ENCODE peak calls at places on chromosomes 11 and 22, in seven cellular contexts. One of them, this sample, is unnamed.

GRCh38 chr11:72924568-72925190 is 110.5 kb downstream of the ATG16L2 start:
- DNase-seq in ecto neural progenitor cell: no peak
- DNase-seq in nucleus accumbens: no peak
- DNase-seq in activated CD8-positive, alpha-beta memory T cell treated with anti-CD3 and anti-CD28 coated beads, Interleukin-2, amount 50 U/mL, for 48 hours: no peak
- DNase-seq in activated CD4-positive, alpha-beta memory T cell treated with anti-CD3 and anti-CD28 coated beads for 36 hours: no peak
- DNase-seq in AG08395: peak
- DNase-seq in T-helper 22 cell: no peak
- DNase-seq in this sample: no peak

GRCh38 chr22:45709004-45709739 is 37.5 kb downstream of the ATXN10 start:
- DNase-seq in activated CD4-positive, alpha-beta memory T cell treated with anti-CD3 and anti-CD28 coated beads for 36 hours: peak
- DNase-seq in T-helper 22 cell: no peak
- DNase-seq in activated CD8-positive, alpha-beta memory T cell treated with anti-CD3 and anti-CD28 coated beads, Interleukin-2, amount 50 U/mL, for 48 hours: no peak
- DNase-seq in AG08395: peak
- DNase-seq in nucleus accumbens: no peak
- DNase-seq in ecto neural progenitor cell: no peak
- DNase-seq in this sample: no peak

GRCh38 chr11:5910521-5910920 is 17.5 kb downstream of the OR52E5 start:
- DNase-seq in ecto neural progenitor cell: no peak
- DNase-seq in T-helper 22 cell: no peak
- DNase-seq in nucleus accumbens: no peak
- DNase-seq in activated CD4-positive, alpha-beta memory T cell treated with anti-CD3 and anti-CD28 coated beads for 36 hours: no peak
- DNase-seq in AG08395: no peak
- DNase-seq in activated CD8-positive, alpha-beta memory T cell treated with anti-CD3 and anti-CD28 coated beads, Interleukin-2, amount 50 U/mL, for 48 hours: no peak
- DNase-seq in this sample: no peak

GRCh38 chr11:116527180-116527991 is 245.4 kb downstream of the BUD13 start:
- DNase-seq in activated CD4-positive, alpha-beta memory T cell treated with anti-CD3 and anti-CD28 coated beads for 36 hours: no peak
- DNase-seq in ecto neural progenitor cell: no peak
- DNase-seq in AG08395: no peak
- DNase-seq in activated CD8-positive, alpha-beta memory T cell treated with anti-CD3 and anti-CD28 coated beads, Interleukin-2, amount 50 U/mL, for 48 hours: peak
- DNase-seq in T-helper 22 cell: no peak
- DNase-seq in nucleus accumbens: no peak
- DNase-seq in this sample: no peak

GRCh38 chr11:59208956-59209355 is 3.8 kb downstream of the MPEG1 start:
- DNase-seq in activated CD8-positive, alpha-beta memory T cell treated with anti-CD3 and anti-CD28 coated beads, Interleukin-2, amount 50 U/mL, for 48 hours: no peak
- DNase-seq in T-helper 22 cell: no peak
- DNase-seq in activated CD4-positive, alpha-beta memory T cell treated with anti-CD3 and anti-CD28 coated beads for 36 hours: peak
- DNase-seq in ecto neural progenitor cell: no peak
- DNase-seq in nucleus accumbens: no peak
- DNase-seq in AG08395: no peak
- DNase-seq in this sample: no peak

GRCh38 chr11:1034456-1035295 is 1.8 kb downstream of the MUC6 start:
- DNase-seq in AG08395: no peak
- DNase-seq in nucleus accumbens: no peak
- DNase-seq in activated CD8-positive, alpha-beta memory T cell treated with anti-CD3 and anti-CD28 coated beads, Interleukin-2, amount 50 U/mL, for 48 hours: no peak
- DNase-seq in T-helper 22 cell: no peak
- DNase-seq in ecto neural progenitor cell: no peak
- DNase-seq in activated CD4-positive, alpha-beta memory T cell treated with anti-CD3 and anti-CD28 coated beads for 36 hours: no peak
- DNase-seq in this sample: no peak

GRCh38 chr11:64571410-64572091 is 19.5 kb upstream of the SLC22A12 start:
- DNase-seq in AG08395: peak
- DNase-seq in nucleus accumbens: peak
- DNase-seq in activated CD8-positive, alpha-beta memory T cell treated with anti-CD3 and anti-CD28 coated beads, Interleukin-2, amount 50 U/mL, for 48 hours: no peak
- DNase-seq in ecto neural progenitor cell: no peak
- DNase-seq in T-helper 22 cell: no peak
- DNase-seq in activated CD4-positive, alpha-beta memory T cell treated with anti-CD3 and anti-CD28 coated beads for 36 hours: no peak
- DNase-seq in this sample: no peak

GRCh38 chr11:62689421-62690183 is at the start of gene LRRN4CL:
- DNase-seq in ecto neural progenitor cell: no peak
- DNase-seq in nucleus accumbens: peak
- DNase-seq in T-helper 22 cell: no peak
- DNase-seq in activated CD8-positive, alpha-beta memory T cell treated with anti-CD3 and anti-CD28 coated beads, Interleukin-2, amount 50 U/mL, for 48 hours: no peak
- DNase-seq in AG08395: peak
- DNase-seq in activated CD4-positive, alpha-beta memory T cell treated with anti-CD3 and anti-CD28 coated beads for 36 hours: no peak
- DNase-seq in this sample: peak

GRCh38 chr11:126328444-126328843 is 24.6 kb downstream of the DCPS start:
- DNase-seq in AG08395: no peak
- DNase-seq in nucleus accumbens: no peak
- DNase-seq in T-helper 22 cell: no peak
- DNase-seq in activated CD8-positive, alpha-beta memory T cell treated with anti-CD3 and anti-CD28 coated beads, Interleukin-2, amount 50 U/mL, for 48 hours: no peak
- DNase-seq in ecto neural progenitor cell: no peak
- DNase-seq in activated CD4-positive, alpha-beta memory T cell treated with anti-CD3 and anti-CD28 coated beads for 36 hours: no peak
- DNase-seq in this sample: no peak

GRCh38 chr11:128813729-128814128 is 53.4 kb downstream of the KCNJ1 start:
- DNase-seq in T-helper 22 cell: no peak
- DNase-seq in nucleus accumbens: no peak
- DNase-seq in activated CD8-positive, alpha-beta memory T cell treated with anti-CD3 and anti-CD28 coated beads, Interleukin-2, amount 50 U/mL, for 48 hours: no peak
- DNase-seq in activated CD4-positive, alpha-beta memory T cell treated with anti-CD3 and anti-CD28 coated beads for 36 hours: no peak
- DNase-seq in AG08395: no peak
- DNase-seq in ecto neural progenitor cell: no peak
- DNase-seq in this sample: no peak

GRCh38 chr11:28559497-28559896 is 451.3 kb downstream of the METTL15 start:
- DNase-seq in T-helper 22 cell: no peak
- DNase-seq in AG08395: no peak
- DNase-seq in activated CD8-positive, alpha-beta memory T cell treated with anti-CD3 and anti-CD28 coated beads, Interleukin-2, amount 50 U/mL, for 48 hours: no peak
- DNase-seq in ecto neural progenitor cell: no peak
- DNase-seq in activated CD4-positive, alpha-beta memory T cell treated with anti-CD3 and anti-CD28 coated beads for 36 hours: no peak
- DNase-seq in nucleus accumbens: no peak
- DNase-seq in this sample: no peak

GRCh38 chr11:102168483-102168882 is 58.2 kb downstream of the YAP1 start:
- DNase-seq in T-helper 22 cell: no peak
- DNase-seq in AG08395: no peak
- DNase-seq in activated CD8-positive, alpha-beta memory T cell treated with anti-CD3 and anti-CD28 coated beads, Interleukin-2, amount 50 U/mL, for 48 hours: no peak
- DNase-seq in nucleus accumbens: no peak
- DNase-seq in ecto neural progenitor cell: no peak
- DNase-seq in activated CD4-positive, alpha-beta memory T cell treated with anti-CD3 and anti-CD28 coated beads for 36 hours: no peak
- DNase-seq in this sample: no peak

GRCh38 chr11:926341-926916 is 759 bp downstream of the AP2A2 start:
- DNase-seq in activated CD4-positive, alpha-beta memory T cell treated with anti-CD3 and anti-CD28 coated beads for 36 hours: no peak
- DNase-seq in AG08395: peak
- DNase-seq in T-helper 22 cell: no peak
- DNase-seq in nucleus accumbens: no peak
- DNase-seq in ecto neural progenitor cell: no peak
- DNase-seq in activated CD8-positive, alpha-beta memory T cell treated with anti-CD3 and anti-CD28 coated beads, Interleukin-2, amount 50 U/mL, for 48 hours: no peak
- DNase-seq in this sample: peak

GRCh38 chr22:44179196-44179988 is 1.3 kb upstream of the PARVG start:
- DNase-seq in activated CD8-positive, alpha-beta memory T cell treated with anti-CD3 and anti-CD28 coated beads, Interleukin-2, amount 50 U/mL, for 48 hours: no peak
- DNase-seq in T-helper 22 cell: no peak
- DNase-seq in nucleus accumbens: no peak
- DNase-seq in AG08395: no peak
- DNase-seq in ecto neural progenitor cell: no peak
- DNase-seq in activated CD4-positive, alpha-beta memory T cell treated with anti-CD3 and anti-CD28 coated beads for 36 hours: no peak
- DNase-seq in this sample: no peak

GRCh38 chr11:88515002-88515401 is 177.5 kb upstream of the CTSC start:
- DNase-seq in nucleus accumbens: no peak
- DNase-seq in T-helper 22 cell: no peak
- DNase-seq in activated CD4-positive, alpha-beta memory T cell treated with anti-CD3 and anti-CD28 coated beads for 36 hours: no peak
- DNase-seq in ecto neural progenitor cell: no peak
- DNase-seq in activated CD8-positive, alpha-beta memory T cell treated with anti-CD3 and anti-CD28 coated beads, Interleukin-2, amount 50 U/mL, for 48 hours: no peak
- DNase-seq in AG08395: no peak
- DNase-seq in this sample: no peak

GRCh38 chr11:106353031-106353430 is 275.6 kb downstream of the AASDHPPT start:
- DNase-seq in T-helper 22 cell: no peak
- DNase-seq in activated CD8-positive, alpha-beta memory T cell treated with anti-CD3 and anti-CD28 coated beads, Interleukin-2, amount 50 U/mL, for 48 hours: no peak
- DNase-seq in AG08395: no peak
- DNase-seq in ecto neural progenitor cell: no peak
- DNase-seq in nucleus accumbens: no peak
- DNase-seq in activated CD4-positive, alpha-beta memory T cell treated with anti-CD3 and anti-CD28 coated beads for 36 hours: no peak
- DNase-seq in this sample: no peak

GRCh38 chr11:96168623-96169022 is 174.4 kb downstream of the MAML2 start:
- DNase-seq in T-helper 22 cell: no peak
- DNase-seq in activated CD4-positive, alpha-beta memory T cell treated with anti-CD3 and anti-CD28 coated beads for 36 hours: peak
- DNase-seq in AG08395: peak
- DNase-seq in nucleus accumbens: no peak
- DNase-seq in activated CD8-positive, alpha-beta memory T cell treated with anti-CD3 and anti-CD28 coated beads, Interleukin-2, amount 50 U/mL, for 48 hours: no peak
- DNase-seq in ecto neural progenitor cell: no peak
- DNase-seq in this sample: no peak

GRCh38 chr11:57704932-57705331 is 7.1 kb downstream of the MED19 start:
- DNase-seq in ecto neural progenitor cell: no peak
- DNase-seq in activated CD8-positive, alpha-beta memory T cell treated with anti-CD3 and anti-CD28 coated beads, Interleukin-2, amount 50 U/mL, for 48 hours: no peak
- DNase-seq in nucleus accumbens: peak
- DNase-seq in AG08395: no peak
- DNase-seq in activated CD4-positive, alpha-beta memory T cell treated with anti-CD3 and anti-CD28 coated beads for 36 hours: no peak
- DNase-seq in T-helper 22 cell: no peak
- DNase-seq in this sample: no peak

GRCh38 chr11:65856689-65857499 is 1.1 kb downstream of the CFL1 start:
- DNase-seq in AG08395: peak
- DNase-seq in ecto neural progenitor cell: peak
- DNase-seq in nucleus accumbens: peak
- DNase-seq in activated CD4-positive, alpha-beta memory T cell treated with anti-CD3 and anti-CD28 coated beads for 36 hours: peak
- DNase-seq in T-helper 22 cell: peak
- DNase-seq in activated CD8-positive, alpha-beta memory T cell treated with anti-CD3 and anti-CD28 coated beads, Interleukin-2, amount 50 U/mL, for 48 hours: peak
- DNase-seq in this sample: peak

GRCh38 chr22:42326301-42326700 is 55.8 kb upstream of the TCF20 start:
- DNase-seq in activated CD8-positive, alpha-beta memory T cell treated with anti-CD3 and anti-CD28 coated beads, Interleukin-2, amount 50 U/mL, for 48 hours: no peak
- DNase-seq in ecto neural progenitor cell: no peak
- DNase-seq in AG08395: no peak
- DNase-seq in T-helper 22 cell: no peak
- DNase-seq in activated CD4-positive, alpha-beta memory T cell treated with anti-CD3 and anti-CD28 coated beads for 36 hours: no peak
- DNase-seq in nucleus accumbens: no peak
- DNase-seq in this sample: no peak

GRCh38 chr11:79940976-79941735 is 500.3 kb upstream of the TENM4 start:
- DNase-seq in ecto neural progenitor cell: no peak
- DNase-seq in T-helper 22 cell: no peak
- DNase-seq in activated CD4-positive, alpha-beta memory T cell treated with anti-CD3 and anti-CD28 coated beads for 36 hours: no peak
- DNase-seq in AG08395: no peak
- DNase-seq in activated CD8-positive, alpha-beta memory T cell treated with anti-CD3 and anti-CD28 coated beads, Interleukin-2, amount 50 U/mL, for 48 hours: no peak
- DNase-seq in nucleus accumbens: no peak
- DNase-seq in this sample: no peak

GRCh38 chr11:66227700-66228099 is 40.7 kb upstream of the RAB1B start:
- DNase-seq in T-helper 22 cell: no peak
- DNase-seq in ecto neural progenitor cell: no peak
- DNase-seq in nucleus accumbens: no peak
- DNase-seq in activated CD8-positive, alpha-beta memory T cell treated with anti-CD3 and anti-CD28 coated beads, Interleukin-2, amount 50 U/mL, for 48 hours: no peak
- DNase-seq in AG08395: no peak
- DNase-seq in activated CD4-positive, alpha-beta memory T cell treated with anti-CD3 and anti-CD28 coated beads for 36 hours: no peak
- DNase-seq in this sample: no peak

GRCh38 chr22:40491990-40492631 is 121.7 kb downstream of the SGSM3 start:
- DNase-seq in nucleus accumbens: no peak
- DNase-seq in AG08395: peak
- DNase-seq in activated CD4-positive, alpha-beta memory T cell treated with anti-CD3 and anti-CD28 coated beads for 36 hours: no peak
- DNase-seq in ecto neural progenitor cell: no peak
- DNase-seq in T-helper 22 cell: no peak
- DNase-seq in activated CD8-positive, alpha-beta memory T cell treated with anti-CD3 and anti-CD28 coated beads, Interleukin-2, amount 50 U/mL, for 48 hours: no peak
- DNase-seq in this sample: no peak

GRCh38 chr11:128470081-128470480 is 117.3 kb downstream of the ETS1 start:
- DNase-seq in nucleus accumbens: no peak
- DNase-seq in activated CD8-positive, alpha-beta memory T cell treated with anti-CD3 and anti-CD28 coated beads, Interleukin-2, amount 50 U/mL, for 48 hours: no peak
- DNase-seq in activated CD4-positive, alpha-beta memory T cell treated with anti-CD3 and anti-CD28 coated beads for 36 hours: peak
- DNase-seq in AG08395: no peak
- DNase-seq in T-helper 22 cell: peak
- DNase-seq in ecto neural progenitor cell: no peak
- DNase-seq in this sample: no peak

This sample was measured in occipital lobe.